ENCODE peak calls at places on chromosomes 1 and 21, in seven cellular contexts. J is cardiac fibroblast; Y is left lung; H is NCI-H774; E is activated CD4-positive, alpha-beta T cell treated with anti-CD3 and anti-CD28 coated beads for 24 hours; I is natural killer cell; T is CD8-positive, alpha-beta memory T cell. X is an unnamed sample.

GRCh38 chr1:23651069-23651808 is 40.4 kb upstream of the RPL11 start:
- DNase-seq in E (no peak), J (peak), T (no peak), I (no peak), H (no peak), Y (no peak), X (peak)

GRCh38 chr1:110136911-110137310 is 13.4 kb upstream of the SLC6A17 start:
- DNase-seq in I (no peak), T (no peak), H (peak), J (no peak), Y (no peak), E (no peak), X (no peak)

GRCh38 chr1:34597877-34598514 is 156.9 kb upstream of the GJB5 start:
- DNase-seq in H (peak), E (peak), I (peak), J (peak), Y (peak), T (peak), X (peak)

GRCh38 chr1:41384579-41384978 is 23.3 kb downstream of the FOXO6 start:
- DNase-seq in E (no peak), J (no peak), I (no peak), T (no peak), H (no peak), Y (no peak), X (no peak)

GRCh38 chr1:107526524-107527198 is 385.8 kb downstream of the NTNG1 start:
- DNase-seq in J (no peak), T (no peak), E (no peak), H (no peak), Y (no peak), I (no peak), X (no peak)

GRCh38 chr1:224497714-224498573 is 63.3 kb upstream of the WDR26 start:
- DNase-seq in I (peak), H (no peak), E (peak), Y (peak), T (peak), J (peak), X (peak)

GRCh38 chr21:37430184-37430821 is 63.7 kb downstream of the DYRK1A start:
- DNase-seq in H (no peak), T (no peak), I (no peak), Y (no peak), J (no peak), E (no peak), X (no peak)

GRCh38 chr1:161230762-161231161 is 4.9 kb downstream of the TOMM40L start:
- DNase-seq in E (no peak), T (no peak), J (no peak), H (no peak), Y (no peak), I (no peak), X (no peak)

GRCh38 chr1:26555550-26555981 is 26.0 kb downstream of the RPS6KA1 start:
- DNase-seq in Y (no peak), T (no peak), E (no peak), H (no peak), J (peak), I (no peak), X (no peak)

X was measured in EL.